ENCODE peak calls at places on chromosome 18, in eight cellular contexts. E is lower lobe of right lung, G is IMR-90, X is neural progenitor cell, H is colonic mucosa, D is lower leg skin, L is cardiac muscle cell, I is fibroblast of mammary gland. K is an unnamed sample.

GRCh38 chr18:36376361-36376760 is 78.8 kb downstream of the FHOD3 start:
- DNase-seq in X (no peak), L (no peak), H (no peak), D (no peak), G (peak), I (peak), E (no peak), K (no peak)

GRCh38 chr18:52451252-52451651 is 111.3 kb downstream of the DCC start:
- DNase-seq in D (no peak), I (no peak), G (no peak), H (no peak), E (no peak), L (no peak), X (peak), K (no peak)

GRCh38 chr18:9466911-9467310 is 8.4 kb upstream of the RALBP1 start:
- DNase-seq in H (no peak), I (peak), L (no peak), D (no peak), E (no peak), G (no peak), X (no peak), K (no peak)

GRCh38 chr18:76547306-76547705 is 52.3 kb upstream of the ZNF516 start:
- DNase-seq in H (no peak), X (no peak), D (no peak), G (no peak), E (no peak), I (no peak), L (no peak), K (no peak)

GRCh38 chr18:35467624-35468016 is 30.1 kb downstream of the INO80C start:
- DNase-seq in G (no peak), X (peak), I (no peak), D (no peak), L (no peak), E (no peak), H (no peak), K (no peak)

GRCh38 chr18:29191263-29191662 is 1014.3 kb upstream of the CDH2 start:
- DNase-seq in X (peak), E (no peak), L (no peak), G (peak), D (no peak), H (no peak), I (peak), K (no peak)

GRCh38 chr18:27017901-27018500 is 152.5 kb upstream of the AQP4 start:
- DNase-seq in E (no peak), L (peak), H (no peak), G (no peak), D (no peak), I (peak), X (peak), K (no peak)

GRCh38 chr18:21100141-21100540 is 11.5 kb downstream of the ROCK1 start:
- DNase-seq in H (no peak), L (no peak), X (no peak), E (no peak), G (peak), D (no peak), I (peak), K (no peak)

GRCh38 chr18:30192216-30192615 is 850.3 kb downstream of the DSC3 start:
- DNase-seq in D (no peak), L (no peak), H (no peak), I (no peak), E (no peak), X (peak), G (no peak), K (no peak)

GRCh38 chr18:39647627-39648502 is 2082.3 kb upstream of the CELF4 start:
- DNase-seq in I (peak), G (peak), H (no peak), L (peak), X (no peak), E (no peak), D (no peak), K (no peak)

GRCh38 chr18:32612651-32613050 is 142.0 kb upstream of the GAREM1 start:
- DNase-seq in E (no peak), D (no peak), I (no peak), H (no peak), G (no peak), L (no peak), X (no peak), K (no peak)

GRCh38 chr18:45856526-45856925 is 31.1 kb downstream of the SIGLEC15 start:
- DNase-seq in G (peak), E (no peak), I (peak), D (no peak), X (no peak), H (no peak), L (no peak), K (no peak)

GRCh38 chr18:3603460-3604259 is 153.7 kb downstream of the TGIF1 start:
- DNase-seq in H (no peak), D (no peak), G (peak), X (peak), I (peak), E (no peak), L (no peak), K (peak)

GRCh38 chr18:44458777-44459176 is 221.9 kb upstream of the SETBP1 start:
- DNase-seq in E (no peak), I (peak), H (no peak), D (no peak), X (no peak), L (no peak), G (peak), K (no peak)

GRCh38 chr18:23572012-23572411 is 14.3 kb downstream of the NPC1 start:
- DNase-seq in I (no peak), D (no peak), H (no peak), E (no peak), L (no peak), G (no peak), X (no peak), K (no peak)

GRCh38 chr18:56841836-56842235 is 190.7 kb downstream of the WDR7 start:
- DNase-seq in D (no peak), E (no peak), G (no peak), X (no peak), H (no peak), I (peak), L (no peak), K (no peak)

GRCh38 chr18:51275712-51276473 is 78.4 kb upstream of the MEX3C start:
- DNase-seq in E (no peak), X (no peak), I (peak), L (peak), G (peak), H (no peak), D (no peak), K (no peak)

GRCh38 chr18:23280844-23281243 is 145.6 kb downstream of the CABLES1 start:
- DNase-seq in I (no peak), L (no peak), D (no peak), G (no peak), H (no peak), X (no peak), E (no peak), K (no peak)

GRCh38 chr18:9495916-9496540 is 20.7 kb downstream of the RALBP1 start:
- DNase-seq in H (no peak), I (no peak), L (no peak), X (no peak), E (no peak), G (no peak), D (no peak), K (no peak)

GRCh38 chr18:75334869-75335268 is 92.6 kb downstream of the SMIM21 start:
- DNase-seq in L (no peak), E (no peak), H (no peak), I (no peak), D (no peak), G (no peak), X (no peak), K (no peak)

GRCh38 chr18:49431563-49431962 is 28.9 kb downstream of the DYM start:
- DNase-seq in G (peak), X (no peak), D (no peak), E (no peak), H (no peak), I (no peak), L (no peak), K (no peak)

GRCh38 chr18:13375302-13376255 is 157.0 kb downstream of the LDLRAD4 start:
- DNase-seq in H (no peak), I (peak), G (peak), X (no peak), D (peak), L (no peak), E (no peak), K (peak)

GRCh38 chr18:47343291-47343690 is 91.8 kb upstream of the SKOR2 start:
- DNase-seq in I (peak), X (no peak), D (no peak), L (no peak), G (no peak), H (no peak), E (no peak), K (no peak)

GRCh38 chr18:53771664-53772063 is 452.8 kb downstream of the MBD2 start:
- DNase-seq in D (no peak), G (no peak), I (no peak), X (no peak), L (no peak), E (no peak), H (no peak), K (no peak)

GRCh38 chr18:26909599-26910290 is 44.2 kb upstream of the AQP4 start:
- DNase-seq in E (no peak), D (no peak), G (no peak), I (no peak), X (no peak), L (no peak), H (no peak), K (no peak)

GRCh38 chr18:75204262-75204977 is 4.5 kb downstream of the PTGR3 start:
- DNase-seq in E (peak), L (peak), D (no peak), G (peak), H (peak), I (no peak), X (peak), K (peak)

GRCh38 chr18:26479686-26480079 is 68.7 kb downstream of the KCTD1 start:
- DNase-seq in X (no peak), I (peak), E (no peak), D (no peak), H (no peak), G (peak), L (no peak), K (no peak)

GRCh38 chr18:13376298-13376840 is 157.8 kb downstream of the LDLRAD4 start:
- DNase-seq in D (no peak), E (no peak), H (no peak), L (no peak), I (no peak), G (no peak), X (no peak), K (no peak)

GRCh38 chr18:76569644-76570415 is 74.8 kb upstream of the ZNF516 start:
- DNase-seq in H (no peak), I (no peak), G (no peak), D (no peak), E (no peak), X (peak), L (no peak), K (no peak)

GRCh38 chr18:51848702-51849101 is 491.3 kb upstream of the DCC start:
- DNase-seq in X (no peak), G (no peak), I (no peak), L (no peak), E (no peak), D (no peak), H (no peak), K (no peak)

GRCh38 chr18:9712606-9713005 is 4.5 kb downstream of the RAB31 start:
- DNase-seq in D (no peak), L (no peak), H (no peak), G (no peak), X (no peak), I (no peak), E (no peak), K (no peak)

GRCh38 chr18:56992777-56993176 is 154.1 kb upstream of the BOD1L2 start:
- DNase-seq in H (no peak), X (no peak), L (no peak), D (no peak), G (peak), E (no peak), I (peak), K (no peak)

DNA sequence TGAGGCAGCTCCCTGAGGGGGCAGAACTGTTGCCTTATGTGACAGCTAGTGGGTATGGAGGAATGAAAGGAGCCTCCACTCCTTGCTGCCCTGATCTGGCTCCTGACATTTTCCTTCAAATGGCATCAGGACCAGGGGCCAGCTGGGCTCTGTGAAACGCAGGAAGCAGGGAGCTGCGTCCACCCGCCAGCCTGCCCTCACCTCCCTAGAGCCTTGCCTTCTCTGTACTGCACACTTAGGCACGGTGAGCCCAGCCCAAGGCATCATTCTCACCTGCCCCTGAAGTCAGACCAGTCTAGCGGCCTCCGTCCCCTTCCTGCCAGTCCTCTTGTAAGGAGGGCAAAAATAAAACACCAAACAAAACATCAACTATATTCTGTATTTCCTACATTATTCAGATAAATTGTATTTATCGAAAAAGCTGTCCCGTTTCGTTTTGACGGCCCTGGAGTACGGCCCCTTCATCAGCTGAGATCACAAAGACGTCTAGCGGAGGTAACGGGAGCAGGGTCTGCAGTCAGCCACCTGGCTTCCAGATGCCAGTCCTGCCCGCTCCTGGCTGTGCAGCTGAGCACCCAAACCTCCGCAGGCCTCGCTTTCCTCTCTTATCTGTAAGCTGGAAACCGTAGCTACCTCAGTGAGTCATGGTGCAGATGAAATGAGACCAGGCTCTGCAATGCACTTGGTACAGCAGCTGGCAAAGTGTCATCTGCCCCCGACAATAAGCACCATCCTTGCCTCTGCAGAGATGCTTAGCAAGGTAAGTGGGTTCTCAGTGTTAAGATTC is 6.9 kb upstream of the CTDP1 start:
- DNase-seq in H (no peak), G (peak), D (no peak), E (no peak), L (no peak), X (no peak), I (no peak), K (no peak)
- H3K4me3 ChIP-seq in H (no peak), G (no peak), D (no peak), E (no peak), L (no peak), X (no peak), I (no peak), K (no peak)

DNA sequence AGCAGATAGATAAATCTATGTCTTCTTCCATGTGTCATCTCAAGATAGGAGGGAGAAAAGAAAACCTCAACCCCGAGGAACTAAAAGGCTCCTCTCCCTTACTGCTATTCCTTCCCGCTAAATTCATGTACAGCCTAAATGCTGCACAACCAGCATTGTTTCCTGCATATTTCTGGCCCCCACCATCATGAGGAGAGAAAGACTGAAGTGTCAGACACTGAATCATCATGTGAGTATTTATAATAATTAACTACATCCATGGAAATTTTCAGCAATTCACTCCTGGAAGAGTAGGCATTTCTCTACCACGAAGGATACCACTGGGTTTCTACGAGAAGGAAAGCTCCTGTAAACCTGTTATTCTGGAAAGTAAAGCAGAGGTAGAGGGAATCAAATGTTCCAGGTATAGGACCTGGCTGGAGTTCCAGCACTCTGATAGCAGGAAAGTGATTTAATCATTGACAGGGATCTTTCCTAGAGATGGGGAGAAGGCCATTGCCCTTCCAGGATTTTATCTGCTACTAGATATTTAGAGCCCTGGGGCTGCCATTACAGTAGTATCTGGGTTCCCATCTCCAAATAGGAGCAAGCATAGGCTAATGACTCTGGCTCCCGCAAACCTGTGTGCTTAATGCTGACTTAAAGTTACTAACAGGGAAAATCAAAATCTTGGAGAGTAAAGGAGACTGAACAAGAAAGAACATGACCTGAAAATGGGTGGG is 297.5 kb upstream of the CCDC68 start:
- DNase-seq in L (no peak), G (no peak), I (no peak), E (no peak), H (no peak), D (no peak), X (no peak), K (no peak)
- H3K4me3 ChIP-seq in L (no peak), G (no peak), I (no peak), E (no peak), H (no peak), D (no peak), X (no peak), K (no peak)

GRCh38 chr18:71727909-71728308 is 816.2 kb downstream of the CBLN2 start:
- DNase-seq in I (no peak), D (no peak), E (no peak), G (no peak), L (no peak), X (no peak), H (no peak), K (no peak)
- H3K4me3 ChIP-seq in I (no peak), D (no peak), E (no peak), G (no peak), L (no peak), X (no peak), H (no peak), K (no peak)

GRCh38 chr18:80145191-80145799 is 36.2 kb downstream of the ADNP2 start:
- DNase-seq in L (no peak), X (no peak), I (peak), G (peak), D (no peak), E (no peak), H (peak), K (no peak)

GRCh38 chr18:80147418-80148315 is 38.6 kb downstream of the ADNP2 start:
- DNase-seq in X (peak), E (peak), I (peak), D (peak), L (peak), H (peak), G (peak), K (peak)

GRCh38 chr18:80148316-80149199 is 39.5 kb downstream of the ADNP2 start:
- DNase-seq in X (no peak), H (peak), E (peak), D (no peak), I (no peak), L (no peak), G (no peak), K (peak)

GRCh38 chr18:80149667-80150066 is 40.6 kb downstream of the ADNP2 start:
- DNase-seq in H (no peak), E (no peak), X (no peak), L (no peak), D (no peak), G (no peak), I (no peak), K (no peak)

DNA sequence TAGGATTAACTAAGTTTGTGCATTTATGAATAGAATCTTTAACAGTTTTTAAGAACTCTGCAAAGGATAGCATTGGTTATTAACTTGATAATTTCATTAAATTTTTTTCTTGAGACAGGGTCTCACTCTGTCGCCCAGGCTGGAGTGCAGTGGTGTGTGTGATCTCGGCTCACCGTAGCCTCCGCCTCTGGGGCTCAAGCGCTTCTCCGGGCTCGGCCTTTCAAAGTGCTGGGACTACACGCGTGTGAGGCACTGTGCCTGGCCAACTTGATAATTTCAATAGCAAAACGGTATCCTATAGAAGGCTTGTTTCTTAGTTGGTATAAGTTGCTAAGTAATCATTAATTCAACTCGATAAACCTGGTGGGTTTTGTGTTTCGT is 38.0 kb downstream of the ADNP2 start:
- DNase-seq in I (no peak), E (no peak), G (no peak), L (no peak), H (no peak), X (no peak), D (no peak), K (no peak)
- H3K4me3 ChIP-seq in I (peak), E (peak), G (peak), L (peak), H (peak), X (peak), D (peak), K (no peak)

DNA sequence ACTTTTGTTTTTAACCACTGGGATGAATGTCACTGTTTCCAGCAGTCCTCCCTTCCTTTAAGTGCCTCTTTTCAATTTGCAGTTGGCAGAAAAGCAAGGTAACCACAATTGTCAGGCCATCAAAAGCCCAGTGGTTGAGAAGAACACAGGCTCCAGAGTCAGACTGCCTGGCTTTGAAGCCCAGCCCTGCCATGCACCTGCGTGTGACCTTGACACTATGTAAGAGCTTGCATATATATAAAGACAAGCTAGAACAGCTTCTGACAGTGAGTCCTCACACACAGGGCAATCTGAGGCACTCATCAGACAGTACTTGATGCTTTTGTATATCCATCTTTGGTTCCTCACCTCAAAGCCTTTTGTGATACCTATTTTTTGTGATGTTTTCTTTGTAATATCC is 11.0 kb downstream of the CCBE1 start:
- DNase-seq in X (no peak), L (no peak), D (no peak), E (no peak), H (no peak), I (no peak), G (no peak), K (no peak)
- H3K4me3 ChIP-seq in X (no peak), L (no peak), D (no peak), E (no peak), H (no peak), I (no peak), G (no peak), K (no peak)

GRCh38 chr18:2512059-2512458 is 59.2 kb downstream of the METTL4 start:
- DNase-seq in D (no peak), E (no peak), G (no peak), H (no peak), L (no peak), X (no peak), I (no peak), K (no peak)

GRCh38 chr18:2518473-2518872 is 52.8 kb downstream of the METTL4 start:
- DNase-seq in H (no peak), E (no peak), I (no peak), X (no peak), L (peak), D (no peak), G (no peak), K (no peak)

GRCh38 chr18:2513616-2514015 is 57.7 kb downstream of the METTL4 start:
- DNase-seq in H (no peak), X (no peak), D (no peak), G (peak), I (peak), L (no peak), E (no peak), K (no peak)

GRCh38 chr18:2515908-2516625 is 55.2 kb downstream of the METTL4 start:
- DNase-seq in I (peak), E (no peak), D (no peak), H (no peak), X (no peak), G (peak), L (no peak), K (no peak)

DNA sequence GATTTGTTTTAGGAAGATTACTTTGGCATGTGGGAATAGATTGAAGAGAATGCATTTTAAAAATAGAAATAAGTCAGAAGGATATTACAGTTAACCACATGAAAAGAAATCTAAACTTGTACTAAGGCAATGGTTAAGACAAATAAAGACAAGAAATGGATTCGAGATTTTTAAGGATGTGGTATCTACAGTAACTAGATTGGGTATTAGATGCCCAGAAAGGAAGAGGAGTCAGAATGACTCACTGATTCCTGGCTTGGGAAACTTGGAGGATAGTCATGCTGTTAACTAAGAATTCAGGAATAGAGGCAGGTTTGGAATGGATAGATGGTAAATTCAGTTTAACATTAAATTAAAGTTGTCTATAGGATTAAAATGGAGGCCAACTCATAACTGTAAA is 55.9 kb downstream of the METTL4 start:
- DNase-seq in I (peak), D (no peak), L (no peak), E (no peak), G (peak), X (no peak), H (no peak), K (no peak)
- H3K4me3 ChIP-seq in I (no peak), D (no peak), L (no peak), E (no peak), G (no peak), X (no peak), H (no peak), K (no peak)